ENCODE peak calls at places on chromosomes 13 and 19, in five cellular contexts. E is ACHN; A is right cardiac atrium; D is ascending aorta; Q is stimulated activated CD4-positive, alpha-beta T cell treated with anti-CD3 and anti-CD28 coated beads, TNF-alpha, amount 100 ng/mL, for 48 hours. V is an unnamed sample.

GRCh38 chr13:42041684-42042035 is 6.8 kb upstream of the DGKH start:
- DNase-seq in E (peak), Q (no peak), A (peak), D (no peak), V (peak)

GRCh38 chr19:34499155-34499834 is 17.7 kb downstream of the WTIP start:
- DNase-seq in E (no peak), D (no peak), Q (no peak), A (no peak), V (no peak)

GRCh38 chr13:73671011-73671410 is 463.2 kb downstream of the KLF12 start:
- DNase-seq in D (no peak), A (no peak), Q (no peak), E (no peak), V (no peak)

GRCh38 chr13:67130444-67130843 is 99.7 kb downstream of the PCDH9 start:
- DNase-seq in Q (no peak), D (no peak), A (no peak), E (no peak), V (no peak)

GRCh38 chr13:71879129-71879535 is 12.1 kb upstream of the DACH1 start:
- DNase-seq in E (peak), D (no peak), A (no peak), Q (no peak), V (peak)

GRCh38 chr13:107968470-107968869 is 246.9 kb downstream of the LIG4 start:
- DNase-seq in A (no peak), D (no peak), E (no peak), Q (no peak), V (no peak)

GRCh38 chr13:83086948-83087347 is 795.3 kb downstream of the SLITRK1 start:
- DNase-seq in Q (no peak), D (no peak), A (no peak), E (no peak), V (no peak)

GRCh38 chr13:27118428-27119054 is 53.1 kb downstream of the USP12 start:
- DNase-seq in E (no peak), A (no peak), Q (no peak), D (no peak), V (no peak)

GRCh38 chr13:95463516-95463915 is 89.0 kb upstream of the CLDN10 start:
- DNase-seq in A (no peak), D (no peak), Q (no peak), E (no peak), V (no peak)

V was measured in HAP-1.